ENCODE peak calls at places on chromosomes 2 and 18, in six cellular contexts. One of them, this sample, is unnamed.
A peak's percentile ranks its signal among the peaks of the same experiment; 100 is the strongest.

GRCh38 chr18:67108894-67109293 is 407.6 kb downstream of the DSEL start:
- DNase-seq in Daoy: no peak
- DNase-seq in activated T-cell treated with anti-CD3 and anti-CD28 coated beads, Interleukin-2, amount 50 U/mL, for 48 hours: no peak
- DNase-seq in NAMALWA: no peak
- DNase-seq in mesothelial cell of epicardium: no peak
- DNase-seq in NCI-H1417: no peak
- DNase-seq in this sample: no peak

GRCh38 chr18:46706968-46707367 is 49.9 kb downstream of the ST8SIA5 start:
- DNase-seq in mesothelial cell of epicardium: no peak
- DNase-seq in NCI-H1417: no peak
- DNase-seq in Daoy: no peak
- DNase-seq in activated T-cell treated with anti-CD3 and anti-CD28 coated beads, Interleukin-2, amount 50 U/mL, for 48 hours: no peak
- DNase-seq in NAMALWA: no peak
- DNase-seq in this sample: no peak

GRCh38 chr2:10832228-10832936 is 19.8 kb upstream of the PDIA6 start:
- DNase-seq in NAMALWA: peak; percentile 93
- DNase-seq in Daoy: peak; percentile 88
- DNase-seq in activated T-cell treated with anti-CD3 and anti-CD28 coated beads, Interleukin-2, amount 50 U/mL, for 48 hours: peak; percentile 89
- DNase-seq in NCI-H1417: peak; percentile 94
- DNase-seq in mesothelial cell of epicardium: peak; percentile 80
- DNase-seq in this sample: peak; percentile 81

GRCh38 chr18:61635901-61636528 is 256.8 kb downstream of the RNF152 start:
- DNase-seq in mesothelial cell of epicardium: no peak
- DNase-seq in Daoy: peak; percentile 36
- DNase-seq in NAMALWA: peak; percentile 57
- DNase-seq in activated T-cell treated with anti-CD3 and anti-CD28 coated beads, Interleukin-2, amount 50 U/mL, for 48 hours: peak; percentile 54
- DNase-seq in NCI-H1417: peak; percentile 70
- DNase-seq in this sample: no peak

GRCh38 chr2:120983344-120983743 is 247.7 kb downstream of the GLI2 start:
- DNase-seq in Daoy: no peak
- DNase-seq in mesothelial cell of epicardium: no peak
- DNase-seq in NAMALWA: no peak
- DNase-seq in activated T-cell treated with anti-CD3 and anti-CD28 coated beads, Interleukin-2, amount 50 U/mL, for 48 hours: no peak
- DNase-seq in NCI-H1417: no peak
- DNase-seq in this sample: no peak

GRCh38 chr2:217943379-217944321 is 59.1 kb downstream of the TNS1 start:
- DNase-seq in activated T-cell treated with anti-CD3 and anti-CD28 coated beads, Interleukin-2, amount 50 U/mL, for 48 hours: peak; percentile 22
- DNase-seq in NCI-H1417: peak; percentile 36
- DNase-seq in NAMALWA: peak; percentile 6
- DNase-seq in Daoy: peak; percentile 62
- DNase-seq in mesothelial cell of epicardium: peak; percentile 53
- DNase-seq in this sample: no peak

GRCh38 chr18:68848242-68848641 is 50.4 kb downstream of the CCDC102B start:
- DNase-seq in Daoy: no peak
- DNase-seq in mesothelial cell of epicardium: no peak
- DNase-seq in activated T-cell treated with anti-CD3 and anti-CD28 coated beads, Interleukin-2, amount 50 U/mL, for 48 hours: no peak
- DNase-seq in NAMALWA: no peak
- DNase-seq in NCI-H1417: no peak
- DNase-seq in this sample: no peak

GRCh38 chr18:13159579-13159978 is 59.0 kb upstream of the LDLRAD4 start:
- DNase-seq in mesothelial cell of epicardium: no peak
- DNase-seq in Daoy: peak; percentile 36
- DNase-seq in activated T-cell treated with anti-CD3 and anti-CD28 coated beads, Interleukin-2, amount 50 U/mL, for 48 hours: no peak
- DNase-seq in NCI-H1417: peak; percentile 64
- DNase-seq in NAMALWA: peak; percentile 81
- DNase-seq in this sample: no peak

GRCh38 chr18:39389800-39390379 is 1824.3 kb upstream of the CELF4 start:
- DNase-seq in mesothelial cell of epicardium: no peak
- DNase-seq in NAMALWA: no peak
- DNase-seq in activated T-cell treated with anti-CD3 and anti-CD28 coated beads, Interleukin-2, amount 50 U/mL, for 48 hours: no peak
- DNase-seq in Daoy: no peak
- DNase-seq in NCI-H1417: no peak
- DNase-seq in this sample: no peak

GRCh38 chr18:26383454-26384270 is 157.4 kb downstream of the TAF4B start:
- DNase-seq in activated T-cell treated with anti-CD3 and anti-CD28 coated beads, Interleukin-2, amount 50 U/mL, for 48 hours: no peak
- DNase-seq in Daoy: peak; percentile 31
- DNase-seq in mesothelial cell of epicardium: no peak
- DNase-seq in NAMALWA: peak; percentile 69
- DNase-seq in NCI-H1417: peak; percentile 32
- DNase-seq in this sample: no peak

GRCh38 chr2:232260075-232260474 is 118.5 kb upstream of the ALPP start:
- DNase-seq in NCI-H1417: peak; percentile 40
- DNase-seq in NAMALWA: no peak
- DNase-seq in activated T-cell treated with anti-CD3 and anti-CD28 coated beads, Interleukin-2, amount 50 U/mL, for 48 hours: no peak
- DNase-seq in Daoy: peak; percentile 74
- DNase-seq in mesothelial cell of epicardium: no peak
- DNase-seq in this sample: no peak

GRCh38 chr2:120476141-120476540 is 130.2 kb downstream of the INHBB start:
- DNase-seq in NAMALWA: no peak
- DNase-seq in mesothelial cell of epicardium: no peak
- DNase-seq in Daoy: no peak
- DNase-seq in NCI-H1417: no peak
- DNase-seq in activated T-cell treated with anti-CD3 and anti-CD28 coated beads, Interleukin-2, amount 50 U/mL, for 48 hours: no peak
- DNase-seq in this sample: no peak

GRCh38 chr2:61423714-61424113 is 47.2 kb downstream of the USP34 start:
- DNase-seq in NCI-H1417: no peak
- DNase-seq in activated T-cell treated with anti-CD3 and anti-CD28 coated beads, Interleukin-2, amount 50 U/mL, for 48 hours: no peak
- DNase-seq in NAMALWA: no peak
- DNase-seq in Daoy: no peak
- DNase-seq in mesothelial cell of epicardium: no peak
- DNase-seq in this sample: no peak

GRCh38 chr2:224185023-224185601 is 146.0 kb upstream of the SERPINE2 start:
- DNase-seq in activated T-cell treated with anti-CD3 and anti-CD28 coated beads, Interleukin-2, amount 50 U/mL, for 48 hours: no peak
- DNase-seq in NCI-H1417: no peak
- DNase-seq in Daoy: no peak
- DNase-seq in NAMALWA: no peak
- DNase-seq in mesothelial cell of epicardium: no peak
- DNase-seq in this sample: no peak

GRCh38 chr2:109162999-109163398 is 34.0 kb downstream of the SH3RF3 start:
- DNase-seq in Daoy: peak; percentile 86
- DNase-seq in NCI-H1417: peak; percentile 38
- DNase-seq in NAMALWA: no peak
- DNase-seq in activated T-cell treated with anti-CD3 and anti-CD28 coated beads, Interleukin-2, amount 50 U/mL, for 48 hours: no peak
- DNase-seq in mesothelial cell of epicardium: no peak
- DNase-seq in this sample: no peak

GRCh38 chr2:225120175-225120574 is 77.9 kb upstream of the DOCK10 start:
- DNase-seq in activated T-cell treated with anti-CD3 and anti-CD28 coated beads, Interleukin-2, amount 50 U/mL, for 48 hours: no peak
- DNase-seq in Daoy: peak; percentile 77
- DNase-seq in NCI-H1417: no peak
- DNase-seq in NAMALWA: no peak
- DNase-seq in mesothelial cell of epicardium: no peak
- DNase-seq in this sample: no peak

GRCh38 chr2:6824962-6825361 is 40.7 kb downstream of the CMPK2 start:
- DNase-seq in NCI-H1417: no peak
- DNase-seq in activated T-cell treated with anti-CD3 and anti-CD28 coated beads, Interleukin-2, amount 50 U/mL, for 48 hours: no peak
- DNase-seq in Daoy: no peak
- DNase-seq in mesothelial cell of epicardium: no peak
- DNase-seq in NAMALWA: no peak
- DNase-seq in this sample: no peak

GRCh38 chr2:233221378-233222063 is 30.0 kb upstream of the ATG16L1 start:
- DNase-seq in Daoy: no peak
- DNase-seq in activated T-cell treated with anti-CD3 and anti-CD28 coated beads, Interleukin-2, amount 50 U/mL, for 48 hours: no peak
- DNase-seq in NAMALWA: no peak
- DNase-seq in mesothelial cell of epicardium: no peak
- DNase-seq in NCI-H1417: no peak
- DNase-seq in this sample: no peak

GRCh38 chr2:173048901-173049661 is 26.6 kb upstream of the MAP3K20 start:
- DNase-seq in NCI-H1417: no peak
- DNase-seq in Daoy: peak; percentile 92
- DNase-seq in activated T-cell treated with anti-CD3 and anti-CD28 coated beads, Interleukin-2, amount 50 U/mL, for 48 hours: peak; percentile 68
- DNase-seq in mesothelial cell of epicardium: no peak
- DNase-seq in NAMALWA: no peak
- DNase-seq in this sample: no peak

GRCh38 chr2:28567076-28567471 is 71.2 kb downstream of the PLB1 start:
- DNase-seq in activated T-cell treated with anti-CD3 and anti-CD28 coated beads, Interleukin-2, amount 50 U/mL, for 48 hours: no peak
- DNase-seq in NCI-H1417: no peak
- DNase-seq in NAMALWA: no peak
- DNase-seq in Daoy: peak; percentile 28
- DNase-seq in mesothelial cell of epicardium: no peak
- DNase-seq in this sample: no peak

GRCh38 chr2:99430614-99431258 is 59.1 kb downstream of the REV1 start:
- DNase-seq in Daoy: no peak
- DNase-seq in NAMALWA: no peak
- DNase-seq in activated T-cell treated with anti-CD3 and anti-CD28 coated beads, Interleukin-2, amount 50 U/mL, for 48 hours: no peak
- DNase-seq in mesothelial cell of epicardium: no peak
- DNase-seq in NCI-H1417: no peak
- DNase-seq in this sample: no peak

GRCh38 chr2:218284106-218284811 is 8.0 kb downstream of the TMBIM1 start:
- DNase-seq in NAMALWA: no peak
- DNase-seq in NCI-H1417: no peak
- DNase-seq in activated T-cell treated with anti-CD3 and anti-CD28 coated beads, Interleukin-2, amount 50 U/mL, for 48 hours: peak; percentile 77
- DNase-seq in mesothelial cell of epicardium: no peak
- DNase-seq in Daoy: peak; percentile 84
- DNase-seq in this sample: no peak

GRCh38 chr2:96913398-96914202 is 43.7 kb upstream of the SEMA4C start:
- DNase-seq in mesothelial cell of epicardium: no peak
- DNase-seq in NAMALWA: no peak
- DNase-seq in NCI-H1417: no peak
- DNase-seq in activated T-cell treated with anti-CD3 and anti-CD28 coated beads, Interleukin-2, amount 50 U/mL, for 48 hours: peak; percentile 68
- DNase-seq in Daoy: no peak
- DNase-seq in this sample: no peak

GRCh38 chr2:17580319-17580715 is 39.8 kb downstream of the VSNL1 start:
- DNase-seq in NCI-H1417: no peak
- DNase-seq in Daoy: no peak
- DNase-seq in mesothelial cell of epicardium: no peak
- DNase-seq in activated T-cell treated with anti-CD3 and anti-CD28 coated beads, Interleukin-2, amount 50 U/mL, for 48 hours: no peak
- DNase-seq in NAMALWA: no peak
- DNase-seq in this sample: no peak

GRCh38 chr2:74441690-74442482 is at the start of gene RTKN:
- DNase-seq in activated T-cell treated with anti-CD3 and anti-CD28 coated beads, Interleukin-2, amount 50 U/mL, for 48 hours: peak; percentile 61
- DNase-seq in mesothelial cell of epicardium: no peak
- DNase-seq in NAMALWA: no peak
- DNase-seq in NCI-H1417: no peak
- DNase-seq in Daoy: no peak
- DNase-seq in this sample: no peak

GRCh38 chr2:17470855-17471641 is 47.2 kb downstream of the RAD51AP2 start:
- DNase-seq in activated T-cell treated with anti-CD3 and anti-CD28 coated beads, Interleukin-2, amount 50 U/mL, for 48 hours: no peak
- DNase-seq in NCI-H1417: no peak
- DNase-seq in Daoy: peak; percentile 45
- DNase-seq in NAMALWA: peak; percentile 71
- DNase-seq in mesothelial cell of epicardium: no peak
- DNase-seq in this sample: no peak

GRCh38 chr2:241895732-241896641 is 26.5 kb downstream of the RTP5 start:
- DNase-seq in NAMALWA: no peak
- DNase-seq in activated T-cell treated with anti-CD3 and anti-CD28 coated beads, Interleukin-2, amount 50 U/mL, for 48 hours: peak; percentile 19
- DNase-seq in Daoy: no peak
- DNase-seq in mesothelial cell of epicardium: no peak
- DNase-seq in NCI-H1417: no peak
- DNase-seq in this sample: no peak

GRCh38 chr18:59416818-59417217 is 57.8 kb upstream of the LMAN1 start:
- DNase-seq in NCI-H1417: no peak
- DNase-seq in NAMALWA: peak; percentile 40
- DNase-seq in Daoy: no peak
- DNase-seq in mesothelial cell of epicardium: no peak
- DNase-seq in activated T-cell treated with anti-CD3 and anti-CD28 coated beads, Interleukin-2, amount 50 U/mL, for 48 hours: no peak
- DNase-seq in this sample: no peak

GRCh38 chr2:20623241-20623640 is 27.7 kb downstream of the HS1BP3 start:
- DNase-seq in activated T-cell treated with anti-CD3 and anti-CD28 coated beads, Interleukin-2, amount 50 U/mL, for 48 hours: no peak
- DNase-seq in mesothelial cell of epicardium: no peak
- DNase-seq in Daoy: no peak
- DNase-seq in NCI-H1417: no peak
- DNase-seq in NAMALWA: no peak
- DNase-seq in this sample: no peak

GRCh38 chr2:233470839-233471238 is 95.7 kb downstream of the USP40 start:
- DNase-seq in Daoy: no peak
- DNase-seq in mesothelial cell of epicardium: no peak
- DNase-seq in NAMALWA: no peak
- DNase-seq in activated T-cell treated with anti-CD3 and anti-CD28 coated beads, Interleukin-2, amount 50 U/mL, for 48 hours: no peak
- DNase-seq in NCI-H1417: no peak
- DNase-seq in this sample: no peak

GRCh38 chr2:100887713-100888112 is 67.8 kb downstream of the NPAS2 start:
- DNase-seq in mesothelial cell of epicardium: no peak
- DNase-seq in activated T-cell treated with anti-CD3 and anti-CD28 coated beads, Interleukin-2, amount 50 U/mL, for 48 hours: no peak
- DNase-seq in NAMALWA: no peak
- DNase-seq in Daoy: no peak
- DNase-seq in NCI-H1417: no peak
- DNase-seq in this sample: no peak

GRCh38 chr18:70149156-70149555 is 56.3 kb downstream of the RTTN start:
- DNase-seq in mesothelial cell of epicardium: no peak
- DNase-seq in NAMALWA: no peak
- DNase-seq in Daoy: no peak
- DNase-seq in NCI-H1417: no peak
- DNase-seq in activated T-cell treated with anti-CD3 and anti-CD28 coated beads, Interleukin-2, amount 50 U/mL, for 48 hours: no peak
- DNase-seq in this sample: no peak

GRCh38 chr2:9975328-9975727 is 23.8 kb downstream of the GRHL1 start:
- DNase-seq in Daoy: no peak
- DNase-seq in activated T-cell treated with anti-CD3 and anti-CD28 coated beads, Interleukin-2, amount 50 U/mL, for 48 hours: no peak
- DNase-seq in NCI-H1417: no peak
- DNase-seq in mesothelial cell of epicardium: no peak
- DNase-seq in NAMALWA: no peak
- DNase-seq in this sample: no peak

GRCh38 chr18:10312316-10313015 is 142.0 kb upstream of the APCDD1 start:
- DNase-seq in activated T-cell treated with anti-CD3 and anti-CD28 coated beads, Interleukin-2, amount 50 U/mL, for 48 hours: no peak
- DNase-seq in mesothelial cell of epicardium: no peak
- DNase-seq in Daoy: no peak
- DNase-seq in NAMALWA: no peak
- DNase-seq in NCI-H1417: no peak
- DNase-seq in this sample: no peak

GRCh38 chr2:36379710-36380448 is 24.3 kb downstream of the CRIM1 start:
- DNase-seq in NCI-H1417: no peak
- DNase-seq in mesothelial cell of epicardium: no peak
- DNase-seq in NAMALWA: no peak
- DNase-seq in activated T-cell treated with anti-CD3 and anti-CD28 coated beads, Interleukin-2, amount 50 U/mL, for 48 hours: peak; percentile 28
- DNase-seq in Daoy: no peak
- DNase-seq in this sample: no peak

GRCh38 chr2:42021490-42021889 is 26.3 kb upstream of the PKDCC start:
- DNase-seq in Daoy: no peak
- DNase-seq in NCI-H1417: no peak
- DNase-seq in mesothelial cell of epicardium: no peak
- DNase-seq in activated T-cell treated with anti-CD3 and anti-CD28 coated beads, Interleukin-2, amount 50 U/mL, for 48 hours: no peak
- DNase-seq in NAMALWA: no peak
- DNase-seq in this sample: no peak

GRCh38 chr2:234032301-234032856 is 18.1 kb upstream of the SPP2 start:
- DNase-seq in NAMALWA: no peak
- DNase-seq in mesothelial cell of epicardium: no peak
- DNase-seq in activated T-cell treated with anti-CD3 and anti-CD28 coated beads, Interleukin-2, amount 50 U/mL, for 48 hours: no peak
- DNase-seq in NCI-H1417: no peak
- DNase-seq in Daoy: peak; percentile 61
- DNase-seq in this sample: no peak

GRCh38 chr2:241768251-241768711 is 8.3 kb upstream of the GAL3ST2 start:
- DNase-seq in mesothelial cell of epicardium: no peak
- DNase-seq in Daoy: no peak
- DNase-seq in activated T-cell treated with anti-CD3 and anti-CD28 coated beads, Interleukin-2, amount 50 U/mL, for 48 hours: peak; percentile 11
- DNase-seq in NAMALWA: no peak
- DNase-seq in NCI-H1417: no peak
- DNase-seq in this sample: peak; percentile 12

GRCh38 chr18:4035521-4035920 is 419.6 kb downstream of the DLGAP1 start:
- DNase-seq in NAMALWA: no peak
- DNase-seq in activated T-cell treated with anti-CD3 and anti-CD28 coated beads, Interleukin-2, amount 50 U/mL, for 48 hours: no peak
- DNase-seq in NCI-H1417: no peak
- DNase-seq in Daoy: peak; percentile 23
- DNase-seq in mesothelial cell of epicardium: no peak
- DNase-seq in this sample: no peak